ENCODE peak calls at places on chromosomes 6 and 20, in seven cellular contexts. P, W, S, K, N, T and X are unnamed samples.

GRCh38 chr6:109816452-109817374 is 125.6 kb downstream of the FIG4 start:
- DNase-seq in P (peak), W (no peak), S (no peak), K (no peak), N (no peak), T (no peak), X (no peak)

GRCh38 chr20:59829415-59830106 is 103.9 kb downstream of the SYCP2 start:
- DNase-seq in P (no peak), W (peak), S (no peak), K (peak), N (no peak), T (peak), X (no peak)

GRCh38 chr20:36969478-36970186 is 18.1 kb upstream of the SAMHD1 start:
- DNase-seq in P (no peak), W (no peak), S (no peak), K (no peak), N (no peak), T (no peak), X (no peak)

GRCh38 chr20:10792291-10792690 is 118.5 kb upstream of the JAG1 start:
- DNase-seq in P (no peak), W (no peak), S (no peak), K (no peak), N (no peak), T (no peak), X (no peak)

GRCh38 chr6:35496036-35496850 is 636 bp downstream of the TEAD3 start:
- DNase-seq in P (peak), W (peak), S (no peak), K (no peak), N (peak), T (no peak), X (peak)

GRCh38 chr20:24771651-24772061 is 177.4 kb upstream of the CST7 start:
- DNase-seq in P (no peak), W (no peak), S (no peak), K (peak), N (no peak), T (no peak), X (peak)

GRCh38 chr6:127879685-127880084 is 21.2 kb downstream of the THEMIS start:
- DNase-seq in P (peak), W (no peak), S (no peak), K (no peak), N (peak), T (no peak), X (peak)

GRCh38 chr6:10112871-10113584 is 301.8 kb downstream of the TFAP2A start:
- DNase-seq in P (peak), W (no peak), S (no peak), K (no peak), N (no peak), T (no peak), X (no peak)

GRCh38 chr20:5433352-5433751 is 116.6 kb upstream of the PROKR2 start:
- DNase-seq in P (no peak), W (no peak), S (no peak), K (no peak), N (no peak), T (no peak), X (no peak)

GRCh38 chr6:15985354-15985995 is 143.4 kb upstream of the MYLIP start:
- DNase-seq in P (no peak), W (no peak), S (no peak), K (no peak), N (no peak), T (no peak), X (no peak)

GRCh38 chr6:33962673-33963072 is 158.9 kb upstream of the MLN start:
- DNase-seq in P (no peak), W (no peak), S (no peak), K (peak), N (no peak), T (no peak), X (no peak)

GRCh38 chr6:101534386-101534785 is 140.9 kb downstream of the GRIK2 start:
- DNase-seq in P (no peak), W (no peak), S (no peak), K (no peak), N (peak), T (no peak), X (no peak)

GRCh38 chr6:134077301-134077700 is 24.9 kb upstream of the SLC2A12 start:
- DNase-seq in P (no peak), W (no peak), S (no peak), K (no peak), N (peak), T (no peak), X (no peak)

GRCh38 chr6:91083226-91083625 is 496.4 kb upstream of the MAP3K7 start:
- DNase-seq in P (no peak), W (no peak), S (no peak), K (no peak), N (no peak), T (no peak), X (no peak)

GRCh38 chr6:111793711-111794111 is 79.5 kb downstream of the FYN start:
- DNase-seq in P (no peak), W (no peak), S (no peak), K (no peak), N (no peak), T (no peak), X (no peak)

GRCh38 chr6:53829698-53830221 is 35.0 kb downstream of the LRRC1 start:
- DNase-seq in P (no peak), W (no peak), S (no peak), K (no peak), N (no peak), T (no peak), X (no peak)

GRCh38 chr6:52063584-52064400 is 23.6 kb downstream of the PKHD1 start:
- DNase-seq in P (peak), W (peak), S (no peak), K (no peak), N (peak), T (no peak), X (no peak)

GRCh38 chr20:38790210-38791053 is 15.1 kb upstream of the PPP1R16B start:
- DNase-seq in P (peak), W (peak), S (no peak), K (no peak), N (peak), T (no peak), X (no peak)

GRCh38 chr20:32544893-32545840 is 40.0 kb downstream of the NOL4L start:
- DNase-seq in P (no peak), W (no peak), S (no peak), K (no peak), N (no peak), T (no peak), X (no peak)

GRCh38 chr6:165660881-165661415 is 2.1 kb downstream of the PDE10A start:
- DNase-seq in P (no peak), W (no peak), S (peak), K (no peak), N (no peak), T (no peak), X (no peak)

GRCh38 chr6:7112741-7113313 is 5.1 kb downstream of the RREB1 start:
- DNase-seq in P (peak), W (peak), S (peak), K (no peak), N (no peak), T (no peak), X (no peak)

GRCh38 chr6:107787589-107787960 is 36.5 kb downstream of the SCML4 start:
- DNase-seq in P (no peak), W (no peak), S (no peak), K (no peak), N (no peak), T (no peak), X (no peak)

GRCh38 chr6:107784669-107785068 is 39.4 kb downstream of the SCML4 start:
- DNase-seq in P (no peak), W (no peak), S (no peak), K (no peak), N (peak), T (no peak), X (no peak)

GRCh38 chr6:107786709-107787588 is 37.2 kb downstream of the SCML4 start:
- DNase-seq in P (peak), W (no peak), S (no peak), K (no peak), N (no peak), T (no peak), X (no peak)

GRCh38 chr6:107789361-107789760 is 34.8 kb downstream of the SCML4 start:
- DNase-seq in P (no peak), W (no peak), S (no peak), K (no peak), N (no peak), T (no peak), X (no peak)

GRCh38 chr6:107786179-107786578 is 37.9 kb downstream of the SCML4 start:
- DNase-seq in P (no peak), W (no peak), S (no peak), K (no peak), N (no peak), T (no peak), X (no peak)
- TF ChIP-seq CTCF in P (no peak), W (no peak), S (no peak), K (no peak), N (no peak), T (no peak), X (no peak)

GRCh38 chr20:62395311-62396242 is 8.7 kb downstream of the RPS21 start:
- DNase-seq in P (no peak), W (no peak), S (no peak), K (no peak), N (no peak), T (no peak), X (no peak)
- TF ChIP-seq CTCF in P (no peak), W (no peak), S (no peak), K (no peak), N (no peak), T (no peak), X (no peak)

GRCh38 chr6:680666-681374 is 12.1 kb downstream of the EXOC2 start:
- DNase-seq in P (no peak), W (peak), S (no peak), K (no peak), N (no peak), T (no peak), X (no peak)

GRCh38 chr6:683742-684440 is 9.0 kb downstream of the EXOC2 start:
- DNase-seq in P (peak), W (no peak), S (no peak), K (no peak), N (peak), T (no peak), X (peak)

GRCh38 chr6:689223-689622 is 3.7 kb downstream of the EXOC2 start:
- DNase-seq in P (no peak), W (no peak), S (no peak), K (no peak), N (no peak), T (no peak), X (no peak)

GRCh38 chr6:684831-685636 is 7.9 kb downstream of the EXOC2 start:
- DNase-seq in P (no peak), W (peak), S (no peak), K (no peak), N (peak), T (no peak), X (no peak)

GRCh38 chr6:686528-686927 is 6.4 kb downstream of the EXOC2 start:
- DNase-seq in P (peak), W (no peak), S (no peak), K (no peak), N (peak), T (no peak), X (no peak)
- TF ChIP-seq CTCF in P (peak), W (peak), S (peak), K (no peak), N (peak), T (no peak), X (no peak)

DNA sequence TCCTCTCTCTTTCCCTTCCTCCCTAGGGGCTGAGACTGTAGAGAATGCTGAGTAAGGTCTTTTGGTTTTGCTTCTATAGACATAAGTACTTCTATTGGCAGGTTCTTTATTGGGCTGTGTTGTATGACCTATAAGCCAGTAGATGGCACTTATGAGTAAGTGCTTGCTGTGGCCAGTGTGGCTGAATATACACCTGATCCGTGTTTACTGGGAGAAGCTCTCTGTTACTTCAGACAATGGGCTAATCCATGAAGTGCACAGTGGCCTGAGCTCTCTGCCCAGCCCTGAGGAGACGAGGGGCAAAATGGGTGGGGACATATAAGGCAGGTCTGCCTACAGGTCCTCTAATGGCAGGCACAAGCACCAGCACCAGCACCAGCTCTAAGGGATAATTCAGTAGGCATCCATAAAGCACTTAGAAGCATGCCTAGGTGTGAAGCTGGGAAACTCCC is 610.3 kb downstream of the RNF144B start:
- DNase-seq in P (peak), W (peak), S (no peak), K (no peak), N (peak), T (no peak), X (no peak)
- TF ChIP-seq CTCF in P (peak), W (peak), S (peak), K (peak), N (peak), T (no peak), X (peak)